ENCODE peak calls at places on chromosomes 2 and 18, in six cellular contexts. T is fibroblast of mammary gland, M is HFFc6, H is tibial nerve, J is esophagus squamous epithelium, K is brain microvascular endothelial cell. Z is an unnamed sample.

GRCh38 chr2:10901160-10901559 is 10.6 kb upstream of the KCNF1 start:
- DNase-seq in M (peak; percentile 39), H (no peak), J (no peak), T (peak; percentile 64), K (no peak), Z (no peak)

GRCh38 chr2:47422560-47422959 is 19.6 kb downstream of the MSH2 start:
- DNase-seq in H (no peak), J (no peak), K (no peak), T (peak; percentile 70), M (peak; percentile 60), Z (no peak)

GRCh38 chr18:53990485-53990884 is 234.0 kb downstream of the MBD2 start:
- DNase-seq in M (no peak), T (no peak), K (no peak), J (no peak), H (no peak), Z (no peak)

GRCh38 chr2:71545572-71546274 is 92.4 kb downstream of the DYSF start:
- DNase-seq in K (peak; percentile 54), J (no peak), M (peak; percentile 34), T (peak; percentile 56), H (peak; percentile 68), Z (no peak)

GRCh38 chr2:20052872-20053281 is 1.4 kb upstream of the LAPTM4A start:
- DNase-seq in H (peak; percentile 68), K (peak; percentile 91), J (peak; percentile 11), T (peak; percentile 94), M (peak; percentile 52), Z (peak; percentile 84)

GRCh38 chr2:8296340-8296739 is 385.5 kb upstream of the ID2 start:
- DNase-seq in H (no peak), M (no peak), T (no peak), K (no peak), J (no peak), Z (no peak)

GRCh38 chr18:5630057-5630765 is 86.4 kb upstream of the EPB41L3 start:
- DNase-seq in J (no peak), H (peak; percentile 52), K (no peak), M (no peak), T (no peak), Z (peak; percentile 40)

GRCh38 chr18:11488175-11488574 is 121.2 kb upstream of the SLC35G4 start:
- DNase-seq in J (no peak), M (no peak), K (peak; percentile 63), H (no peak), T (peak; percentile 36), Z (no peak)

GRCh38 chr2:42568431-42569115 is at the start of gene MTA3:
- DNase-seq in T (no peak), H (peak; percentile 35), K (peak; percentile 14), J (no peak), M (peak; percentile 3), Z (no peak)

GRCh38 chr2:152047826-152048476 is 50.9 kb downstream of the CACNB4 start:
- DNase-seq in J (no peak), K (no peak), H (no peak), T (peak; percentile 21), M (no peak), Z (no peak)

GRCh38 chr18:44047585-44047984 is 633.1 kb upstream of the SETBP1 start:
- DNase-seq in J (no peak), T (peak; percentile 7), H (no peak), M (no peak), K (no peak), Z (no peak)

GRCh38 chr2:65227035-65227470 is 578 bp upstream of the ACTR2 start:
- DNase-seq in K (no peak), M (no peak), J (no peak), T (peak; percentile 30), H (peak; percentile 5), Z (no peak)

GRCh38 chr18:63844254-63844653 is 43.3 kb upstream of the SERPINB2 start:
- DNase-seq in M (peak; percentile 43), H (no peak), T (peak; percentile 68), K (peak; percentile 32), J (no peak), Z (no peak)

GRCh38 chr2:172513935-172514586 is 41.8 kb upstream of the PDK1 start:
- DNase-seq in M (no peak), T (no peak), K (no peak), J (no peak), H (no peak), Z (no peak)

GRCh38 chr18:76752400-76752799 is 70.0 kb upstream of the ZNF236 start:
- DNase-seq in T (no peak), H (no peak), M (no peak), J (no peak), K (no peak), Z (no peak)

GRCh38 chr2:159799833-159800232 is 1.8 kb upstream of the CD302 start:
- DNase-seq in T (no peak), H (no peak), M (no peak), K (no peak), J (no peak), Z (no peak)

GRCh38 chr2:70086278-70086837 is 919 bp upstream of the PCBP1 start:
- DNase-seq in T (peak; percentile 83), K (peak; percentile 73), J (peak; percentile 49), H (peak; percentile 76), M (peak; percentile 68), Z (peak; percentile 53)

GRCh38 chr2:18626256-18626668 is 36.9 kb upstream of the NT5C1B start:
- DNase-seq in T (peak; percentile 70), K (peak; percentile 66), J (no peak), M (peak; percentile 72), H (no peak), Z (no peak)

GRCh38 chr2:102703748-102704147 is 58.1 kb upstream of the TMEM182 start:
- DNase-seq in T (peak; percentile 39), K (no peak), H (no peak), J (no peak), M (peak; percentile 9), Z (no peak)

GRCh38 chr2:202278036-202278760 is 12.6 kb downstream of the NOP58 start:
- DNase-seq in T (peak; percentile 84), M (peak; percentile 62), J (no peak), K (peak; percentile 24), H (no peak), Z (no peak)

GRCh38 chr18:41099451-41099850 is 855.6 kb upstream of the PIK3C3 start:
- DNase-seq in K (no peak), H (no peak), T (no peak), J (no peak), M (no peak), Z (no peak)

GRCh38 chr18:41096504-41096903 is 858.5 kb upstream of the PIK3C3 start:
- DNase-seq in T (peak; percentile 5), H (no peak), J (no peak), K (peak; percentile 22), M (peak; percentile 6), Z (no peak)
- TF ChIP-seq CTCF in T (no peak), H (no peak), J (no peak), K (peak; percentile 55), M (peak; percentile 27), Z (no peak)

DNA sequence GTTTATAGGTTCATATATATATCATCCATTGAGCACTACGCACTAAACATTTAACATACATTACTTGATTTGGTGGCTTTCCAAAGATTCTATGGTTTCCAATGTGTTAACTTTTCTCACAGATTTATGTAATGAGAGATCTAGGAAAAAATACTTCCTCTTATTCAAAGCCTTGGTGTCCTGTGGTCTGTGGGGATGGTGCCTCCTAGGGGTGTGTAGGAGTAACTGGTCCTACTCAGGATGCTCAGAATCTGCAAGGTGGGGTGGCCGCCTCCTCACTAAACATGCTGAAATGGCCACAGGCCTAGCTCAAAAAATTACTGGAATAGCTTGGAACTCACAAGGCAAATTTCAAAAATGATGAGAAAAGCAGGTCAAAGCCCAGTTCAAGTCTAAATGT is 11.6 kb downstream of the GPR55 start:
- DNase-seq in H (no peak), M (no peak), T (peak; percentile 17), K (no peak), J (no peak), Z (no peak)
- TF ChIP-seq CTCF in H (peak; percentile 28), M (peak; percentile 68), T (peak; percentile 41), K (peak; percentile 51), J (peak; percentile 35), Z (no peak)

GRCh38 chr2:9333591-9334171 is 89.6 kb downstream of the ITGB1BP1 start:
- DNase-seq in M (peak; percentile 85), H (peak; percentile 65), T (peak; percentile 85), J (no peak), K (peak; percentile 86), Z (no peak)
- TF ChIP-seq CTCF in M (peak; percentile 80), H (peak; percentile 70), T (peak; percentile 78), J (peak; percentile 26), K (peak; percentile 89), Z (no peak)

GRCh38 chr2:78077637-78078036 is 555.5 kb upstream of the LRRTM4 start:
- DNase-seq in T (no peak), K (no peak), M (no peak), H (no peak), J (no peak), Z (no peak)
- TF ChIP-seq CTCF in T (no peak), K (no peak), M (no peak), H (no peak), J (no peak), Z (no peak)

GRCh38 chr2:61634512-61634911 is 96.4 kb upstream of the XPO1 start:
- DNase-seq in T (no peak), J (no peak), K (no peak), H (no peak), M (no peak), Z (no peak)

GRCh38 chr2:61632276-61633169 is 94.4 kb upstream of the XPO1 start:
- DNase-seq in M (no peak), H (no peak), K (no peak), J (no peak), T (no peak), Z (no peak)

GRCh38 chr2:61631321-61631720 is 93.2 kb upstream of the XPO1 start:
- DNase-seq in J (no peak), T (no peak), K (no peak), M (no peak), H (no peak), Z (no peak)

GRCh38 chr2:61636686-61637085 is 98.5 kb upstream of the XPO1 start:
- DNase-seq in M (no peak), T (no peak), K (no peak), J (no peak), H (no peak), Z (no peak)

GRCh38 chr2:61633250-61633649 is 95.1 kb upstream of the XPO1 start:
- DNase-seq in K (no peak), T (no peak), H (no peak), M (no peak), J (no peak), Z (no peak)
- TF ChIP-seq CTCF in K (no peak), T (peak; percentile 0), H (no peak), M (peak; percentile 59), J (no peak), Z (no peak)

DNA sequence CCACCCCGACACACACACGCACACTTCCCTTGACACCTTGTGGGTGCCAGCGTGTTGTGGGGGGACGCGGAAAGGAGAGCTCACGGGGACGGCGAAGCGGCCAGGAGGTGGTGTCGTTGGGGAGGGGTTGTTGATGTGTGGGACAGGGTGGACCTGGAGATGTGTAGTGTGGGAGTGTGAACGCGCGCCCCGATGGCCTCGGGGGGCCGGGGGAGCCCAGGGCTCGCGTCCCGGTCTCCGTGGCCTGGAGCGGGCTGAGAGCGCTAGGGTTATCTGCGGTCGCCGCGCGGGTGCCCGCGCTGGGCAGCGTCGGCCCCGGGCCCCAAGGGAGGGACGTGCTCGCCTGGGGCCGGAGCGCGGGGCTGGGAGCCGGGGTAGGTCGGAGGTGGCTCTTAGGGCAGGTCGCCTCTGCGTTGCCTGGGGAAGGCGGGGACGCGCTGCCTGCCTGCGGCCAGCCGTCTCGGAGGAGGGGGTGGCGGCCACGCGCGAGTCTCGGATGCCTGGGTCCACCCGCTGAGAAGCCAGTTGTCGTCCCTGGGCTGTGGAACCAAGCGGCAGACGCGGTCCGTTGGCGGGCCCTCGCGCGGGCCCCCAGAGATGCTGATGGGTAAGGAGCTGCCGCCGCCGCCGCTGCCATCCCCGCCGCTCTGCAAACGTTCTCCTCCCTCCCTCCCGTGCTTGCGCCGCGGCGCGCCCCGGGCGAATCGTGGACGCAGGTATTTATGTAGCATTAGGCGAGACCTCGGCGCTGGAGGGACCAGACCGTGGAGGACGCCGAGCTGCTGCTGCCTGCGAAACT is 1.6 kb downstream of the KLHL29 start:
- DNase-seq in J (no peak), H (no peak), M (no peak), T (no peak), K (no peak), Z (no peak)
- TF ChIP-seq CTCF in J (no peak), H (no peak), M (no peak), T (no peak), K (no peak), Z (no peak)

Z was measured in omental fat pad.